ENCODE peak calls at places on chromosomes 1 and 21, in six cellular contexts. J is EL; Z is A549; Q is activated naive CD4-positive, alpha-beta T cell treated with anti-CD3 and anti-CD28 coated beads, Interleukin-2, amount 10 ng/mL, durations not matched to agents 7 days and 5 days; E is AG04450; G is activated T-cell treated with anti-CD3 and anti-CD28 coated beads for 4 hours. X is an unnamed sample.

GRCh38 chr1:45430486-45430885 is 60.5 kb downstream of the TESK2 start:
- DNase-seq in J (no peak), Z (no peak), Q (no peak), E (no peak), G (no peak), X (no peak)

GRCh38 chr21:36908260-36908908 is 58.1 kb downstream of the HLCS start:
- DNase-seq in J (peak), Z (no peak), Q (no peak), E (no peak), G (no peak), X (no peak)

GRCh38 chr1:38084700-38085099 is 38.1 kb upstream of the POU3F1 start:
- DNase-seq in J (no peak), Z (no peak), Q (no peak), E (no peak), G (no peak), X (no peak)

GRCh38 chr1:17653728-17654351 is 101.3 kb upstream of the ACTL8 start:
- DNase-seq in J (peak), Z (peak), Q (peak), E (peak), G (no peak), X (peak)

GRCh38 chr1:182680408-182680807 is 4.0 kb downstream of the RGS8 start:
- DNase-seq in J (no peak), Z (no peak), Q (no peak), E (no peak), G (no peak), X (no peak)

GRCh38 chr1:180042994-180043622 is 88.5 kb downstream of the CEP350 start:
- DNase-seq in J (peak), Z (no peak), Q (no peak), E (peak), G (no peak), X (no peak)

GRCh38 chr1:39507230-39507928 is 15.9 kb downstream of the BMP8A start:
- DNase-seq in J (no peak), Z (no peak), Q (no peak), E (no peak), G (no peak), X (peak)

GRCh38 chr1:170685166-170685565 is 21.2 kb downstream of the PRRX1 start:
- DNase-seq in J (peak), Z (no peak), Q (no peak), E (no peak), G (no peak), X (no peak)

GRCh38 chr1:46187106-46187869 is 10.9 kb downstream of the POMGNT1 start:
- DNase-seq in J (no peak), Z (no peak), Q (no peak), E (no peak), G (no peak), X (no peak)

GRCh38 chr21:29055080-29055479 is 18.4 kb downstream of the CCT8 start:
- DNase-seq in J (no peak), Z (no peak), Q (no peak), E (no peak), G (no peak), X (no peak)